ENCODE peak calls at places on chromosomes 16 and 17, in six cellular contexts. One of them, this sample, is unnamed.
A peak's percentile ranks its signal among the peaks of the same experiment; 100 is the strongest.

GRCh38 chr16:5008311-5008731 is 25.4 kb downstream of the NAGPA start:
- DNase-seq in HTR-8/SVneo: no peak
- DNase-seq in C1 segment of cervical spinal cord: no peak
- DNase-seq in GM13976: no peak
- DNase-seq in HCEC 1CT: no peak
- DNase-seq in HT-29: no peak
- DNase-seq in this sample: no peak

GRCh38 chr17:78263736-78264340 is 32.4 kb downstream of the TMEM235 start:
- DNase-seq in HTR-8/SVneo: no peak
- DNase-seq in C1 segment of cervical spinal cord: no peak
- DNase-seq in GM13976: no peak
- DNase-seq in HCEC 1CT: no peak
- DNase-seq in HT-29: no peak
- DNase-seq in this sample: no peak

GRCh38 chr17:77471984-77472836 is 331.4 kb downstream of the SEC14L1 start:
- DNase-seq in HTR-8/SVneo: no peak
- DNase-seq in C1 segment of cervical spinal cord: peak; percentile 20
- DNase-seq in GM13976: no peak
- DNase-seq in HCEC 1CT: no peak
- DNase-seq in HT-29: peak; percentile 28
- DNase-seq in this sample: peak; percentile 62

GRCh38 chr17:51029568-51030463 is 90.9 kb downstream of the SPAG9 start:
- DNase-seq in HTR-8/SVneo: no peak
- DNase-seq in C1 segment of cervical spinal cord: no peak
- DNase-seq in GM13976: peak; percentile 30
- DNase-seq in HCEC 1CT: no peak
- DNase-seq in HT-29: no peak
- DNase-seq in this sample: peak; percentile 34

GRCh38 chr17:14791221-14791620 is 473.9 kb downstream of the PMP22 start:
- DNase-seq in HTR-8/SVneo: no peak
- DNase-seq in C1 segment of cervical spinal cord: no peak
- DNase-seq in GM13976: no peak
- DNase-seq in HCEC 1CT: peak; percentile 10
- DNase-seq in HT-29: no peak
- DNase-seq in this sample: no peak

GRCh38 chr16:79451196-79451816 is 149.2 kb downstream of the MAF start:
- DNase-seq in HTR-8/SVneo: no peak
- DNase-seq in C1 segment of cervical spinal cord: no peak
- DNase-seq in GM13976: no peak
- DNase-seq in HCEC 1CT: no peak
- DNase-seq in HT-29: no peak
- DNase-seq in this sample: no peak

GRCh38 chr17:53736516-53737274 is 86.0 kb upstream of the KIF2B start:
- DNase-seq in HTR-8/SVneo: no peak
- DNase-seq in C1 segment of cervical spinal cord: no peak
- DNase-seq in GM13976: no peak
- DNase-seq in HCEC 1CT: no peak
- DNase-seq in HT-29: no peak
- DNase-seq in this sample: no peak

GRCh38 chr17:50866950-50867855 is 1.0 kb upstream of the TOB1 start:
- DNase-seq in HTR-8/SVneo: peak; percentile 98
- DNase-seq in C1 segment of cervical spinal cord: peak; percentile 95
- DNase-seq in GM13976: peak; percentile 84
- DNase-seq in HCEC 1CT: peak; percentile 95
- DNase-seq in HT-29: peak; percentile 99
- DNase-seq in this sample: peak; percentile 97

GRCh38 chr16:3578610-3579551 is 1.7 kb upstream of the NLRC3 start:
- DNase-seq in HTR-8/SVneo: peak; percentile 26
- DNase-seq in C1 segment of cervical spinal cord: no peak
- DNase-seq in GM13976: peak; percentile 85
- DNase-seq in HCEC 1CT: no peak
- DNase-seq in HT-29: no peak
- DNase-seq in this sample: peak; percentile 16

GRCh38 chr16:27364493-27365141 is 37.4 kb upstream of the IL21R start:
- DNase-seq in HTR-8/SVneo: no peak
- DNase-seq in C1 segment of cervical spinal cord: no peak
- DNase-seq in GM13976: no peak
- DNase-seq in HCEC 1CT: no peak
- DNase-seq in HT-29: peak; percentile 81
- DNase-seq in this sample: no peak

GRCh38 chr17:41689497-41690299 is 1.0 kb downstream of the EIF1 start:
- DNase-seq in HTR-8/SVneo: no peak
- DNase-seq in C1 segment of cervical spinal cord: no peak
- DNase-seq in GM13976: no peak
- DNase-seq in HCEC 1CT: peak; percentile 57
- DNase-seq in HT-29: peak; percentile 84
- DNase-seq in this sample: peak; percentile 68

GRCh38 chr16:869823-870641 is 69.5 kb upstream of the GNG13 start:
- DNase-seq in HTR-8/SVneo: no peak
- DNase-seq in C1 segment of cervical spinal cord: no peak
- DNase-seq in GM13976: no peak
- DNase-seq in HCEC 1CT: no peak
- DNase-seq in HT-29: no peak
- DNase-seq in this sample: no peak

GRCh38 chr16:11211061-11211976 is 44.7 kb downstream of the SOCS1 start:
- DNase-seq in HTR-8/SVneo: no peak
- DNase-seq in C1 segment of cervical spinal cord: no peak
- DNase-seq in GM13976: no peak
- DNase-seq in HCEC 1CT: no peak
- DNase-seq in HT-29: no peak
- DNase-seq in this sample: no peak

GRCh38 chr17:78236362-78237127 is 5.1 kb downstream of the TMEM235 start:
- DNase-seq in HTR-8/SVneo: no peak
- DNase-seq in C1 segment of cervical spinal cord: no peak
- DNase-seq in GM13976: no peak
- DNase-seq in HCEC 1CT: no peak
- DNase-seq in HT-29: no peak
- DNase-seq in this sample: no peak

GRCh38 chr17:66627985-66628384 is 206.9 kb upstream of the CACNG5 start:
- DNase-seq in HTR-8/SVneo: no peak
- DNase-seq in C1 segment of cervical spinal cord: no peak
- DNase-seq in GM13976: no peak
- DNase-seq in HCEC 1CT: no peak
- DNase-seq in HT-29: no peak
- DNase-seq in this sample: no peak

GRCh38 chr17:38922538-38923291 is 2.7 kb upstream of the LASP1NB start:
- DNase-seq in HTR-8/SVneo: peak; percentile 39
- DNase-seq in C1 segment of cervical spinal cord: peak; percentile 38
- DNase-seq in GM13976: no peak
- DNase-seq in HCEC 1CT: peak; percentile 61
- DNase-seq in HT-29: peak; percentile 80
- DNase-seq in this sample: peak; percentile 72

GRCh38 chr17:48231995-48232729 is 124.6 kb downstream of the SNX11 start:
- DNase-seq in HTR-8/SVneo: no peak
- DNase-seq in C1 segment of cervical spinal cord: no peak
- DNase-seq in GM13976: no peak
- DNase-seq in HCEC 1CT: no peak
- DNase-seq in HT-29: no peak
- DNase-seq in this sample: no peak

GRCh38 chr17:77314601-77315000 is 173.8 kb downstream of the SEC14L1 start:
- DNase-seq in HTR-8/SVneo: no peak
- DNase-seq in C1 segment of cervical spinal cord: no peak
- DNase-seq in GM13976: no peak
- DNase-seq in HCEC 1CT: no peak
- DNase-seq in HT-29: no peak
- DNase-seq in this sample: no peak

GRCh38 chr17:18074566-18075272 is 13.0 kb upstream of the DRG2 start:
- DNase-seq in HTR-8/SVneo: no peak
- DNase-seq in C1 segment of cervical spinal cord: no peak
- DNase-seq in GM13976: no peak
- DNase-seq in HCEC 1CT: no peak
- DNase-seq in HT-29: no peak
- DNase-seq in this sample: no peak

GRCh38 chr16:75529056-75529905 is 6.6 kb downstream of the CHST5 start:
- DNase-seq in HTR-8/SVneo: no peak
- DNase-seq in C1 segment of cervical spinal cord: no peak
- DNase-seq in GM13976: no peak
- DNase-seq in HCEC 1CT: no peak
- DNase-seq in HT-29: no peak
- DNase-seq in this sample: no peak

GRCh38 chr17:16141685-16142084 is 73.6 kb downstream of the NCOR1 start:
- DNase-seq in HTR-8/SVneo: no peak
- DNase-seq in C1 segment of cervical spinal cord: no peak
- DNase-seq in GM13976: no peak
- DNase-seq in HCEC 1CT: no peak
- DNase-seq in HT-29: no peak
- DNase-seq in this sample: no peak

GRCh38 chr17:334974-335481 is 17.6 kb downstream of the RPH3AL start:
- DNase-seq in HTR-8/SVneo: no peak
- DNase-seq in C1 segment of cervical spinal cord: no peak
- DNase-seq in GM13976: no peak
- DNase-seq in HCEC 1CT: no peak
- DNase-seq in HT-29: no peak
- DNase-seq in this sample: no peak

GRCh38 chr17:78137392-78138203 is 7.0 kb downstream of the TMC8 start:
- DNase-seq in HTR-8/SVneo: no peak
- DNase-seq in C1 segment of cervical spinal cord: no peak
- DNase-seq in GM13976: no peak
- DNase-seq in HCEC 1CT: no peak
- DNase-seq in HT-29: peak; percentile 85
- DNase-seq in this sample: no peak

GRCh38 chr17:60087882-60088669 is 9.4 kb upstream of the HEATR6 start:
- DNase-seq in HTR-8/SVneo: peak; percentile 77
- DNase-seq in C1 segment of cervical spinal cord: no peak
- DNase-seq in GM13976: no peak
- DNase-seq in HCEC 1CT: peak; percentile 26
- DNase-seq in HT-29: peak; percentile 28
- DNase-seq in this sample: peak; percentile 52

GRCh38 chr17:4604111-4604644 is 19.8 kb downstream of the SMTNL2 start:
- DNase-seq in HTR-8/SVneo: no peak
- DNase-seq in C1 segment of cervical spinal cord: no peak
- DNase-seq in GM13976: no peak
- DNase-seq in HCEC 1CT: no peak
- DNase-seq in HT-29: no peak
- DNase-seq in this sample: peak; percentile 25

GRCh38 chr17:5370411-5370810 is 49.1 kb downstream of the NUP88 start:
- DNase-seq in HTR-8/SVneo: no peak
- DNase-seq in C1 segment of cervical spinal cord: no peak
- DNase-seq in GM13976: no peak
- DNase-seq in HCEC 1CT: no peak
- DNase-seq in HT-29: no peak
- DNase-seq in this sample: no peak

GRCh38 chr17:48469227-48469626 is 39.2 kb upstream of the SKAP1 start:
- DNase-seq in HTR-8/SVneo: no peak
- DNase-seq in C1 segment of cervical spinal cord: no peak
- DNase-seq in GM13976: no peak
- DNase-seq in HCEC 1CT: no peak
- DNase-seq in HT-29: no peak
- DNase-seq in this sample: no peak

GRCh38 chr16:66364117-66364958 is 2.2 kb upstream of the CDH5 start:
- DNase-seq in HTR-8/SVneo: no peak
- DNase-seq in C1 segment of cervical spinal cord: no peak
- DNase-seq in GM13976: no peak
- DNase-seq in HCEC 1CT: no peak
- DNase-seq in HT-29: no peak
- DNase-seq in this sample: no peak

GRCh38 chr17:7997186-7997585 is 5.2 kb upstream of the GUCY2D start:
- DNase-seq in HTR-8/SVneo: no peak
- DNase-seq in C1 segment of cervical spinal cord: no peak
- DNase-seq in GM13976: no peak
- DNase-seq in HCEC 1CT: peak; percentile 29
- DNase-seq in HT-29: peak; percentile 47
- DNase-seq in this sample: peak; percentile 38

GRCh38 chr16:87582221-87582965 is 19.9 kb upstream of the JPH3 start:
- DNase-seq in HTR-8/SVneo: peak; percentile 50
- DNase-seq in C1 segment of cervical spinal cord: no peak
- DNase-seq in GM13976: no peak
- DNase-seq in HCEC 1CT: peak; percentile 30
- DNase-seq in HT-29: no peak
- DNase-seq in this sample: peak; percentile 75

GRCh38 chr17:51407576-51407975 is 147.2 kb downstream of the UTP18 start:
- DNase-seq in HTR-8/SVneo: no peak
- DNase-seq in C1 segment of cervical spinal cord: no peak
- DNase-seq in GM13976: no peak
- DNase-seq in HCEC 1CT: no peak
- DNase-seq in HT-29: no peak
- DNase-seq in this sample: no peak

This sample was measured in EL.